ENCODE peak calls at places on chromosome X, in six cellular contexts. One of them, this sample, is unnamed.

GRCh38 chrX:69034451-69034850 is 130.8 kb downstream of the PJA1 start:
- DNase-seq in brain microvascular endothelial cell: no peak
- DNase-seq in AML-193: no peak
- DNase-seq in substantia nigra: no peak
- DNase-seq in SK-MEL-5: no peak
- DNase-seq in heart right ventricle: no peak
- DNase-seq in this sample: no peak

GRCh38 chrX:2325076-2325784 is 175.5 kb downstream of the DHRSX start:
- DNase-seq in brain microvascular endothelial cell: peak; percentile 76
- DNase-seq in AML-193: no peak
- DNase-seq in substantia nigra: no peak
- DNase-seq in SK-MEL-5: peak; percentile 88
- DNase-seq in heart right ventricle: peak; percentile 47
- DNase-seq in this sample: peak; percentile 90

GRCh38 chrX:76148011-76148665 is 24.7 kb upstream of the PBDC1 start:
- DNase-seq in brain microvascular endothelial cell: no peak
- DNase-seq in AML-193: peak; percentile 0
- DNase-seq in substantia nigra: no peak
- DNase-seq in SK-MEL-5: no peak
- DNase-seq in heart right ventricle: peak; percentile 4
- DNase-seq in this sample: no peak

GRCh38 chrX:44828008-44828605 is 15.7 kb upstream of the DUSP21 start:
- DNase-seq in brain microvascular endothelial cell: peak; percentile 80
- DNase-seq in AML-193: no peak
- DNase-seq in substantia nigra: no peak
- DNase-seq in SK-MEL-5: peak; percentile 37
- DNase-seq in heart right ventricle: no peak
- DNase-seq in this sample: no peak

GRCh38 chrX:107025538-107025937 is 25.5 kb upstream of the MORC4 start:
- DNase-seq in brain microvascular endothelial cell: peak; percentile 8
- DNase-seq in AML-193: no peak
- DNase-seq in substantia nigra: no peak
- DNase-seq in SK-MEL-5: peak; percentile 56
- DNase-seq in heart right ventricle: no peak
- DNase-seq in this sample: no peak

GRCh38 chrX:7286461-7286860 is 138.5 kb upstream of the PUDP start:
- DNase-seq in brain microvascular endothelial cell: no peak
- DNase-seq in AML-193: no peak
- DNase-seq in substantia nigra: no peak
- DNase-seq in SK-MEL-5: no peak
- DNase-seq in heart right ventricle: no peak
- DNase-seq in this sample: no peak

GRCh38 chrX:132676561-132677186 is 187.8 kb upstream of the MBNL3 start:
- DNase-seq in brain microvascular endothelial cell: no peak
- DNase-seq in AML-193: no peak
- DNase-seq in substantia nigra: no peak
- DNase-seq in SK-MEL-5: peak; percentile 23
- DNase-seq in heart right ventricle: no peak
- DNase-seq in this sample: no peak

GRCh38 chrX:22689290-22689689 is 310.5 kb upstream of the DDX53 start:
- DNase-seq in brain microvascular endothelial cell: peak; percentile 3
- DNase-seq in AML-193: no peak
- DNase-seq in substantia nigra: no peak
- DNase-seq in SK-MEL-5: no peak
- DNase-seq in heart right ventricle: no peak
- DNase-seq in this sample: no peak

GRCh38 chrX:40329616-40330015 is 231.9 kb upstream of the BCOR start:
- DNase-seq in brain microvascular endothelial cell: no peak
- DNase-seq in AML-193: no peak
- DNase-seq in substantia nigra: no peak
- DNase-seq in SK-MEL-5: no peak
- DNase-seq in heart right ventricle: no peak
- DNase-seq in this sample: no peak

GRCh38 chrX:135480076-135480475 is 40.4 kb upstream of the INTS6L start:
- DNase-seq in brain microvascular endothelial cell: no peak
- DNase-seq in AML-193: no peak
- DNase-seq in substantia nigra: no peak
- DNase-seq in SK-MEL-5: peak; percentile 40
- DNase-seq in heart right ventricle: no peak
- DNase-seq in this sample: no peak

GRCh38 chrX:72006461-72006860 is 95.8 kb downstream of the NHSL2 start:
- DNase-seq in brain microvascular endothelial cell: no peak
- DNase-seq in AML-193: no peak
- DNase-seq in substantia nigra: no peak
- DNase-seq in SK-MEL-5: no peak
- DNase-seq in heart right ventricle: no peak
- DNase-seq in this sample: no peak

GRCh38 chrX:12987900-12988594 is 13.1 kb downstream of the TMSB4X start:
- DNase-seq in brain microvascular endothelial cell: no peak
- DNase-seq in AML-193: no peak
- DNase-seq in substantia nigra: no peak
- DNase-seq in SK-MEL-5: no peak
- DNase-seq in heart right ventricle: no peak
- DNase-seq in this sample: no peak

GRCh38 chrX:150365051-150365952 is 2.2 kb downstream of the MAMLD1 start:
- DNase-seq in brain microvascular endothelial cell: peak; percentile 28
- DNase-seq in AML-193: peak; percentile 17
- DNase-seq in substantia nigra: peak; percentile 67
- DNase-seq in SK-MEL-5: peak; percentile 34
- DNase-seq in heart right ventricle: peak; percentile 68
- DNase-seq in this sample: peak; percentile 46

GRCh38 chrX:39174761-39175417 is 373.6 kb downstream of the MID1IP1 start:
- DNase-seq in brain microvascular endothelial cell: no peak
- DNase-seq in AML-193: no peak
- DNase-seq in substantia nigra: no peak
- DNase-seq in SK-MEL-5: no peak
- DNase-seq in heart right ventricle: no peak
- DNase-seq in this sample: no peak

GRCh38 chrX:99857455-99857854 is 552.6 kb downstream of the PCDH19 start:
- DNase-seq in brain microvascular endothelial cell: no peak
- DNase-seq in AML-193: no peak
- DNase-seq in substantia nigra: no peak
- DNase-seq in SK-MEL-5: peak; percentile 14
- DNase-seq in heart right ventricle: no peak
- DNase-seq in this sample: no peak

GRCh38 chrX:116781926-116782325 is 319.1 kb upstream of the CT83 start:
- DNase-seq in brain microvascular endothelial cell: no peak
- DNase-seq in AML-193: no peak
- DNase-seq in substantia nigra: no peak
- DNase-seq in SK-MEL-5: no peak
- DNase-seq in heart right ventricle: no peak
- DNase-seq in this sample: no peak

GRCh38 chrX:22912598-22912997 is 87.2 kb upstream of the DDX53 start:
- DNase-seq in brain microvascular endothelial cell: no peak
- DNase-seq in AML-193: no peak
- DNase-seq in substantia nigra: no peak
- DNase-seq in SK-MEL-5: no peak
- DNase-seq in heart right ventricle: no peak
- DNase-seq in this sample: no peak